ENCODE peak calls at places on chromosomes 7 and 10, in four cellular contexts. H is tibial artery, E is BE2C, P is Kasumi-1. S is an unnamed sample.

GRCh38 chr7:5661941-5662340 is 119.5 kb downstream of the RNF216 start:
- DNase-seq in P (peak; percentile 67), E (peak; percentile 31), H (no peak), S (no peak)

GRCh38 chr7:2003931-2004812 is 228.6 kb downstream of the MAD1L1 start:
- DNase-seq in H (peak; percentile 58), P (no peak), E (peak; percentile 7), S (no peak)

GRCh38 chr10:73553316-73553715 is 37.8 kb downstream of the USP54 start:
- DNase-seq in E (no peak), P (no peak), H (no peak), S (no peak)

GRCh38 chr7:69864822-69865221 is 266.5 kb downstream of the AUTS2 start:
- DNase-seq in P (no peak), H (no peak), E (no peak), S (no peak)

GRCh38 chr7:1457949-1458675 is 1.2 kb downstream of the MICALL2 start:
- DNase-seq in H (no peak), E (no peak), P (no peak), S (no peak)

GRCh38 chr10:33252794-33253203 is 81.7 kb downstream of the NRP1 start:
- DNase-seq in P (no peak), H (no peak), E (no peak), S (no peak)

GRCh38 chr7:120521761-120522737 is 249.1 kb downstream of the KCND2 start:
- DNase-seq in P (no peak), H (no peak), E (no peak), S (no peak)

GRCh38 chr10:127024655-127025054 is 119.4 kb downstream of the DOCK1 start:
- DNase-seq in H (no peak), P (no peak), E (no peak), S (no peak)